ENCODE peak calls at places on chromosomes 6 and 20, in six cellular contexts. A is left lobe of liver; W is naive thymus-derived CD8-positive, alpha-beta T cell; M is central memory CD4-positive, alpha-beta T cell; O is HT1080; N is T-helper 1 cell. X is an unnamed sample.

GRCh38 chr20:52494244-52494643 is 302.7 kb upstream of the ZFP64 start:
- DNase-seq in N (no peak), O (peak), A (no peak), M (no peak), W (no peak), X (no peak)

GRCh38 chr6:106051241-106051640 is 34.9 kb upstream of the PRDM1 start:
- DNase-seq in O (no peak), A (no peak), M (no peak), W (no peak), N (no peak), X (peak)

GRCh38 chr6:166387642-166388325 is 5.0 kb upstream of the MPC1 start:
- DNase-seq in M (no peak), A (peak), O (no peak), N (no peak), W (no peak), X (no peak)

GRCh38 chr20:24535956-24536730 is 66.7 kb downstream of the SYNDIG1 start:
- DNase-seq in A (no peak), N (no peak), M (no peak), O (no peak), W (no peak), X (no peak)

GRCh38 chr6:41367700-41368099 is 32.3 kb downstream of the NCR2 start:
- DNase-seq in M (no peak), W (no peak), N (no peak), A (no peak), O (peak), X (peak)

GRCh38 chr6:20729086-20729485 is 194.8 kb downstream of the CDKAL1 start:
- DNase-seq in W (no peak), A (no peak), M (no peak), O (no peak), N (no peak), X (no peak)

GRCh38 chr6:8080338-8081151 is 16.4 kb upstream of the BLOC1S5 start:
- DNase-seq in A (no peak), O (peak), N (no peak), M (no peak), W (no peak), X (no peak)

GRCh38 chr6:32092760-32093497 is 16.2 kb downstream of the TNXB start:
- DNase-seq in W (no peak), M (no peak), N (no peak), O (no peak), A (no peak), X (no peak)

GRCh38 chr20:16569218-16570153 is 3.8 kb downstream of the KIF16B start:
- DNase-seq in W (no peak), M (no peak), A (no peak), O (no peak), N (no peak), X (no peak)

GRCh38 chr6:110140650-110141049 is 38.8 kb downstream of the WASF1 start:
- DNase-seq in O (peak), A (no peak), N (no peak), M (no peak), W (no peak), X (no peak)

GRCh38 chr6:162670345-162670744 is 57.2 kb downstream of the PRKN start:
- DNase-seq in M (no peak), O (no peak), A (no peak), N (no peak), W (no peak), X (no peak)

GRCh38 chr6:2959909-2960719 is 11.3 kb downstream of the SERPINB6 start:
- DNase-seq in M (no peak), N (no peak), O (peak), W (no peak), A (no peak), X (peak)

GRCh38 chr20:23122959-23123655 is 37.0 kb upstream of the CD93 start:
- DNase-seq in A (no peak), W (no peak), N (no peak), O (no peak), M (no peak), X (no peak)

GRCh38 chr20:52539891-52540290 is 348.3 kb upstream of the ZFP64 start:
- DNase-seq in N (no peak), W (no peak), A (no peak), M (no peak), O (peak), X (no peak)

GRCh38 chr6:22737331-22737730 is 168.0 kb downstream of the HDGFL1 start:
- DNase-seq in N (no peak), A (no peak), W (no peak), M (no peak), O (peak), X (peak)

GRCh38 chr6:45305546-45305945 is 22.6 kb upstream of the RUNX2 start:
- DNase-seq in W (no peak), N (no peak), A (no peak), M (no peak), O (peak), X (no peak)

GRCh38 chr6:129440691-129441090 is 269.3 kb downstream of the ARHGAP18 start:
- DNase-seq in M (no peak), A (no peak), W (no peak), N (no peak), O (peak), X (peak)

GRCh38 chr6:11964729-11965128 is 47.4 kb upstream of the HIVEP1 start:
- DNase-seq in W (no peak), O (no peak), N (no peak), M (no peak), A (no peak), X (no peak)

GRCh38 chr6:69162811-69163210 is 527.7 kb downstream of the ADGRB3 start:
- DNase-seq in M (no peak), W (no peak), O (no peak), N (no peak), A (no peak), X (no peak)

GRCh38 chr6:108835218-108835850 is 12.9 kb upstream of the ARMC2 start:
- DNase-seq in W (peak), M (peak), A (peak), N (peak), O (peak), X (peak)

X was measured in H7.